ENCODE peak calls at places on chromosomes 6 and 20, in five cellular contexts. G is GM12865, L is GM13976, B is psoas muscle, O is cardiac fibroblast. X is an unnamed sample.

GRCh38 chr20:3751664-3752385 is 15.7 kb downstream of the ADISSP start:
- DNase-seq in G (peak; percentile 62), L (peak; percentile 73), B (peak; percentile 53), O (peak; percentile 31), X (peak; percentile 82)

GRCh38 chr20:15942130-15942529 is 631.1 kb downstream of the KIF16B start:
- DNase-seq in G (no peak), L (no peak), B (no peak), O (no peak), X (no peak)

GRCh38 chr6:124866040-124866439 is 96.2 kb upstream of the RNF217 start:
- DNase-seq in G (no peak), L (no peak), B (no peak), O (no peak), X (no peak)

GRCh38 chr6:31007694-31008093 is 2.6 kb upstream of the MUC22 start:
- DNase-seq in G (peak; percentile 18), L (no peak), B (no peak), O (peak; percentile 56), X (no peak)

GRCh38 chr6:110541701-110542309 is 65.4 kb upstream of the SLC22A16 start:
- DNase-seq in G (no peak), L (no peak), B (no peak), O (no peak), X (no peak)

GRCh38 chr20:23622839-23623343 is 14.9 kb downstream of the CST3 start:
- DNase-seq in G (peak; percentile 67), L (no peak), B (peak; percentile 81), O (peak; percentile 96), X (no peak)

GRCh38 chr20:51447097-51447764 is 95.3 kb downstream of the NFATC2 start:
- DNase-seq in G (no peak), L (no peak), B (peak; percentile 81), O (peak; percentile 96), X (no peak)

GRCh38 chr6:169905041-169905807 is 153.8 kb downstream of the ERMARD start:
- DNase-seq in G (no peak), L (no peak), B (no peak), O (peak; percentile 89), X (no peak)

GRCh38 chr20:41011551-41012067 is 17.0 kb upstream of the TOP1 start:
- DNase-seq in G (peak; percentile 94), L (peak; percentile 79), B (no peak), O (no peak), X (peak; percentile 71)

GRCh38 chr6:123849406-123849805 is 45.7 kb downstream of the NKAIN2 start:
- DNase-seq in G (no peak), L (no peak), B (no peak), O (no peak), X (no peak)

GRCh38 chr20:49669601-49670189 is 44.0 kb downstream of the B4GALT5 start:
- DNase-seq in G (peak; percentile 87), L (peak; percentile 39), B (no peak), O (no peak), X (peak; percentile 15)

GRCh38 chr6:82988904-82989303 is 76.7 kb downstream of the UBE3D start:
- DNase-seq in G (no peak), L (no peak), B (no peak), O (peak; percentile 41), X (no peak)

GRCh38 chr6:160022101-160022500 is 53.2 kb downstream of the IGF2R start:
- DNase-seq in G (no peak), L (no peak), B (no peak), O (no peak), X (no peak)

GRCh38 chr6:47634210-47635047 is 64.0 kb upstream of the ADGRF4 start:
- DNase-seq in G (no peak), L (no peak), B (no peak), O (no peak), X (no peak)

GRCh38 chr20:63048516-63049190 is 41.9 kb upstream of the BHLHE23 start:
- DNase-seq in G (no peak), L (no peak), B (no peak), O (no peak), X (no peak)

GRCh38 chr6:159594750-159595117 is 98.3 kb downstream of the SOD2 start:
- DNase-seq in G (no peak), L (no peak), B (no peak), O (peak; percentile 55), X (no peak)

GRCh38 chr6:44157152-44157521 is 1.5 kb upstream of the CAPN11 start:
- DNase-seq in G (no peak), L (no peak), B (no peak), O (no peak), X (no peak)

GRCh38 chr6:32047084-32047478 is 8.9 kb downstream of the CYP21A2 start:
- DNase-seq in G (no peak), L (no peak), B (peak; percentile 70), O (peak; percentile 66), X (no peak)

GRCh38 chr20:4724459-4725262 is 3.0 kb downstream of the PRND start:
- DNase-seq in G (no peak), L (no peak), B (no peak), O (no peak), X (no peak)

GRCh38 chr6:146498309-146498708 is 45.3 kb upstream of the RAB32 start:
- DNase-seq in G (no peak), L (no peak), B (no peak), O (no peak), X (no peak)

GRCh38 chr6:147578883-147579282 is 70.4 kb downstream of the SAMD5 start:
- DNase-seq in G (no peak), L (no peak), B (no peak), O (no peak), X (no peak)

GRCh38 chr6:136163260-136163659 is 86.9 kb downstream of the MTFR2 start:
- DNase-seq in G (no peak), L (no peak), B (no peak), O (no peak), X (no peak)

GRCh38 chr6:35059606-35060355 is 81.4 kb downstream of the TCP11 start:
- DNase-seq in G (no peak), L (peak; percentile 17), B (no peak), O (no peak), X (no peak)

GRCh38 chr20:42274977-42275376 is 656.8 kb upstream of the CHD6 start:
- DNase-seq in G (no peak), L (no peak), B (no peak), O (no peak), X (no peak)

GRCh38 chr6:3813150-3813780 is 35.9 kb upstream of the FAM50B start:
- DNase-seq in G (peak; percentile 54), L (peak; percentile 68), B (peak; percentile 70), O (no peak), X (peak; percentile 62)

GRCh38 chr6:7534192-7534591 is 7.3 kb upstream of the DSP start:
- DNase-seq in G (no peak), L (no peak), B (no peak), O (no peak), X (no peak)

GRCh38 chr6:7540595-7540994 is 876 bp upstream of the DSP start:
- DNase-seq in G (no peak), L (no peak), B (no peak), O (peak; percentile 5), X (peak; percentile 24)

GRCh38 chr6:7538484-7538883 is 3.0 kb upstream of the DSP start:
- DNase-seq in G (no peak), L (no peak), B (no peak), O (no peak), X (no peak)

GRCh38 chr6:7535498-7535897 is 6.0 kb upstream of the DSP start:
- DNase-seq in G (no peak), L (no peak), B (no peak), O (no peak), X (no peak)

DNA sequence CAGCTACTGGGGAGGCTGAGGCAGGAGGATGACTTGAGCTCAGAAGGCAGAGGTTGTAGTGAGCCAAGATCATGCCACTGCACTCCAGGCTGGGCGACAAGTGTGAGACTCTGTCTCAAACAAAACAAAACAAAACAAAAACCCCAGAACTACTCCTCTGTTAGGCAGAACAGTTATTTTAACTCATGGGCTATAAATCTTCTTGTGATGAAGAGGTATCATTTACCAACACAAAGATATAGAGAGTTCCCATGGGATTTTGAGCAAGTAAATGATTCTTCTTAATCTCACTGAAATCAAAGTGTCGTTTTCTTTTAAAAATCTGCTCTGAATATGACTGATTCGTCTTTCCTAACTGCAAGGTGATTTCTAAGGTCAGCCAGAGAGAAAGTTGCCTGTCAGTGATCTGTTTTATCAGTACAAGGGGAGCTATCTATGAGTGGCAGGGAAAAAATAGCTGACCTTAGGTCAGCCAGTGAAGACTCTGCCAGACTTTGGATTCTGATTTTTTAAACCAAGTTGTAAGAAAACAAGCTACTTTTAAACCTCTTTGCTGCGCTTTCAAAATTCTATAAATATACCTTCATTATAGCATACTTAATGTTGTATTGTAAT is 3.8 kb upstream of the DSP start:
- DNase-seq in G (no peak), L (no peak), B (no peak), O (no peak), X (no peak)
- TF ChIP-seq CTCF in G (no peak), L (no peak), B (no peak), O (no peak), X (no peak)

GRCh38 chr6:42140756-42141602 is 1.4 kb downstream of the C6orf132 start:
- DNase-seq in G (no peak), L (no peak), B (peak; percentile 61), O (no peak), X (peak; percentile 34)
- TF ChIP-seq CTCF in G (no peak), L (no peak), B (no peak), O (no peak), X (no peak)

GRCh38 chr6:14674867-14675648 is 557.5 kb downstream of the CD83 start:
- DNase-seq in G (no peak), L (no peak), B (no peak), O (no peak), X (no peak)

GRCh38 chr6:14676084-14676483 is 558.5 kb downstream of the CD83 start:
- DNase-seq in G (no peak), L (no peak), B (no peak), O (peak; percentile 25), X (no peak)

GRCh38 chr6:14671937-14672336 is 554.4 kb downstream of the CD83 start:
- DNase-seq in G (no peak), L (no peak), B (no peak), O (no peak), X (no peak)

GRCh38 chr6:14673201-14673600 is 555.6 kb downstream of the CD83 start:
- DNase-seq in G (no peak), L (no peak), B (no peak), O (peak; percentile 42), X (no peak)

DNA sequence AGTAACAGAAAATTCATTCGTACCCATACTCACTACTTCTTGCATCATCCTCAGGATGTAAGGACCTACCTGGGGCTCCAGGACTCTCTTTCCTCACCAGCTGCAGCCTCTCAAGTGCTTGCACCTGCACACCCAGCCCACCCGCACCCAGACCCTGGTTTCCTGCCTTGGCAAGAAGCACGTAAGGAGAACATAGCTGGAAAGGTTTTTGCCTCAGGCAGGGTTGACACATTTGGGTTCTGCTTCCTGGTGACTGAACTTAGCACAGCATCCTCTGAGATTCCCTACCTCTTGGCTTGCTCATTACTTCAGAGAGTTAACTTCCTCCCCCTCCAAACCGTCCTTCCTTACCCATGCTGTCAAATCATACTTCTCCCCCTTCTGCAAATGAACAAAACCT is 556.9 kb downstream of the CD83 start:
- DNase-seq in G (no peak), L (no peak), B (no peak), O (no peak), X (no peak)
- TF ChIP-seq CTCF in G (no peak), L (no peak), B (no peak), O (no peak), X (no peak)

DNA sequence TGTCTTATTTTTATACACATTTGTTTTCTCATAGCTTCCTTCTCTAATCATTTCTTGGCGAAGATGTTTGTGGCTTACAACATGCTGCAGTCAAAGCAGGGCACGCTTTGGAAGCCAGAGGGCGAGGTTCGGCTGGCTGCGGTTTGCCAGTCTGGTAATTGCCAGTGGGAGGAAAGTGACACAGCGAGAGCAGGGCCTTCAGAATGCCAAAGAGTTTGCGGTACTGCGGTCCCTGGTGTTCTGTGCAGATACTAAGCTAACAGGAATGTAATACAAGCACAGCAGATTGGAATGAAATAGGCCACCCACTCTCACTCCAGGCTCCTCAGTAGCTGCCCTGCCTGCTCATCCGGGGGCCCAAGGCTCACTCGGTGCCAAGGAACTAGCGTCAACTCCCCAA is 58.7 kb upstream of the TGM3 start:
- DNase-seq in G (no peak), L (no peak), B (peak; percentile 67), O (peak; percentile 95), X (no peak)
- TF ChIP-seq CTCF in G (no peak), L (no peak), B (peak; percentile 33), O (peak; percentile 39), X (no peak)

X was measured in GM20000.